ENCODE peak calls at places on chromosome 6, in six cellular contexts. D is psoas muscle, H is ascending aorta, E is SJSA1, U is tibial artery, Z is astrocyte. Y is an unnamed sample. For H3K4me1 and H3K36me3, the result is how much of the 10 kb centered on the place peaks cover.

GRCh38 chr6:72560721-72561593 is 60.9 kb upstream of the KCNQ5 start:
- DNase-seq in E (no peak), H (no peak), Z (no peak), U (no peak), D (no peak), Y (no peak)

GRCh38 chr6:110626442-110626841 is 150.0 kb upstream of the SLC22A16 start:
- DNase-seq in H (no peak), Z (no peak), E (no peak), D (no peak), U (no peak), Y (no peak)

GRCh38 chr6:127618729-127619128 is 41.8 kb downstream of the C6orf58 start:
- DNase-seq in Z (no peak), H (no peak), U (no peak), D (no peak), E (no peak), Y (no peak)

GRCh38 chr6:1498491-1499113 is 109.2 kb downstream of the FOXF2 start:
- DNase-seq in D (no peak), E (no peak), Z (no peak), H (no peak), U (no peak), Y (no peak)

GRCh38 chr6:117595099-117595923 is 7.0 kb downstream of the GOPC start:
- DNase-seq in E (no peak), Z (no peak), H (no peak), U (no peak), D (no peak), Y (no peak)

GRCh38 chr6:152642578-152643375 is 5.6 kb upstream of the SYNE1 start:
- DNase-seq in U (peak), E (peak), Z (peak), H (no peak), D (no peak), Y (peak)

GRCh38 chr6:144013486-144013909 is 5.4 kb upstream of the PLAGL1 start:
- DNase-seq in H (peak), D (peak), U (peak), E (peak), Z (peak), Y (peak)

GRCh38 chr6:70395301-70395672 is 18.0 kb upstream of the FAM135A start:
- DNase-seq in U (no peak), H (no peak), E (no peak), D (no peak), Z (no peak), Y (no peak)

GRCh38 chr6:24752917-24753486 is 21.7 kb upstream of the GMNN start:
- DNase-seq in H (no peak), Z (no peak), D (no peak), U (no peak), E (no peak), Y (no peak)

GRCh38 chr6:116447496-116448011 is 13.6 kb upstream of the CALHM6 start:
- DNase-seq in Z (peak), U (peak), D (no peak), H (peak), E (peak), Y (no peak)

GRCh38 chr6:131946992-131947955 is 3.9 kb downstream of the CCN2 start:
- DNase-seq in Z (peak), D (no peak), E (no peak), U (no peak), H (no peak), Y (no peak)

GRCh38 chr6:158142789-158143188 is 25.3 kb downstream of the SERAC1 start:
- DNase-seq in Z (peak), U (no peak), H (no peak), E (no peak), D (no peak), Y (no peak)

GRCh38 chr6:127182501-127182900 is 64.0 kb downstream of the RSPO3 start:
- DNase-seq in D (no peak), E (no peak), Z (peak), H (no peak), U (no peak), Y (no peak)

GRCh38 chr6:106451419-106451818 is 90.9 kb downstream of the CRYBG1 start:
- DNase-seq in H (no peak), E (no peak), Z (peak), D (no peak), U (no peak), Y (no peak)

GRCh38 chr6:170362121-170362520 is 55.6 kb downstream of the FAM120B start:
- DNase-seq in H (no peak), D (no peak), E (no peak), U (no peak), Z (no peak), Y (no peak)

GRCh38 chr6:45196121-45196520 is 132.0 kb upstream of the RUNX2 start:
- DNase-seq in H (no peak), U (no peak), E (no peak), Z (no peak), D (no peak), Y (no peak)

GRCh38 chr6:129671442-129672344 is 38.3 kb downstream of the ARHGAP18 start:
- DNase-seq in E (no peak), U (no peak), Z (no peak), D (no peak), H (peak), Y (peak)

GRCh38 chr6:83853968-83854501 is 875 bp downstream of the RIPPLY2 start:
- DNase-seq in D (no peak), H (no peak), E (no peak), Z (no peak), U (no peak), Y (no peak)

GRCh38 chr6:168948002-168948401 is 305.6 kb downstream of the THBS2 start:
- DNase-seq in E (no peak), H (no peak), Z (no peak), U (no peak), D (no peak), Y (no peak)

GRCh38 chr6:21104288-21104687 is 489.3 kb upstream of the SOX4 start:
- DNase-seq in U (no peak), Z (no peak), E (no peak), H (no peak), D (no peak), Y (no peak)

GRCh38 chr6:52317841-52318581 is 33.5 kb upstream of the MCM3 start:
- DNase-seq in H (no peak), U (no peak), Z (peak), E (no peak), D (no peak), Y (no peak)

GRCh38 chr6:446418-447366 is 55.1 kb downstream of the IRF4 start:
- DNase-seq in H (no peak), U (no peak), Z (no peak), E (no peak), D (no peak), Y (no peak)

GRCh38 chr6:8579372-8579771 is 144.0 kb upstream of the SLC35B3 start:
- DNase-seq in U (no peak), H (no peak), D (no peak), Z (no peak), E (no peak), Y (no peak)

GRCh38 chr6:6595946-6596345 is 7.4 kb downstream of the LY86 start:
- DNase-seq in H (no peak), Z (no peak), U (no peak), D (no peak), E (no peak), Y (no peak)

GRCh38 chr6:41462033-41462432 is 84.1 kb upstream of the FOXP4 start:
- DNase-seq in U (no peak), E (no peak), Z (no peak), D (no peak), H (no peak), Y (no peak)

GRCh38 chr6:138086573-138087196 is 20.5 kb downstream of the PERP start:
- DNase-seq in E (no peak), D (no peak), U (no peak), H (no peak), Z (peak), Y (no peak)

GRCh38 chr6:168877821-168878282 is 375.8 kb downstream of the THBS2 start:
- DNase-seq in Z (no peak), U (no peak), D (no peak), E (no peak), H (peak), Y (no peak)

GRCh38 chr6:11434565-11435326 is 102.8 kb upstream of the TMEM170B start:
- DNase-seq in U (peak), D (no peak), H (peak), E (no peak), Z (peak), Y (peak)

GRCh38 chr6:156775717-156776116 is 1.5 kb upstream of the ARID1B start:
- DNase-seq in E (no peak), Z (no peak), H (no peak), D (no peak), U (no peak), Y (no peak)

GRCh38 chr6:10395171-10395945 is 19.5 kb downstream of the TFAP2A start:
- DNase-seq in H (no peak), E (no peak), U (no peak), Z (no peak), D (no peak), Y (no peak)

GRCh38 chr6:135281227-135281626 is 100.1 kb downstream of the MYB start:
- DNase-seq in E (no peak), U (peak), D (no peak), Z (no peak), H (no peak), Y (no peak)

GRCh38 chr6:56091159-56091869 is 156.1 kb downstream of the COL21A1 start:
- DNase-seq in U (no peak), E (no peak), H (no peak), Z (peak), D (no peak), Y (no peak)

GRCh38 chr6:84774174-84775158 is 10.1 kb upstream of the TBX18 start:
- DNase-seq in H (peak), E (no peak), U (peak), D (peak), Z (no peak), Y (peak)

DNA sequence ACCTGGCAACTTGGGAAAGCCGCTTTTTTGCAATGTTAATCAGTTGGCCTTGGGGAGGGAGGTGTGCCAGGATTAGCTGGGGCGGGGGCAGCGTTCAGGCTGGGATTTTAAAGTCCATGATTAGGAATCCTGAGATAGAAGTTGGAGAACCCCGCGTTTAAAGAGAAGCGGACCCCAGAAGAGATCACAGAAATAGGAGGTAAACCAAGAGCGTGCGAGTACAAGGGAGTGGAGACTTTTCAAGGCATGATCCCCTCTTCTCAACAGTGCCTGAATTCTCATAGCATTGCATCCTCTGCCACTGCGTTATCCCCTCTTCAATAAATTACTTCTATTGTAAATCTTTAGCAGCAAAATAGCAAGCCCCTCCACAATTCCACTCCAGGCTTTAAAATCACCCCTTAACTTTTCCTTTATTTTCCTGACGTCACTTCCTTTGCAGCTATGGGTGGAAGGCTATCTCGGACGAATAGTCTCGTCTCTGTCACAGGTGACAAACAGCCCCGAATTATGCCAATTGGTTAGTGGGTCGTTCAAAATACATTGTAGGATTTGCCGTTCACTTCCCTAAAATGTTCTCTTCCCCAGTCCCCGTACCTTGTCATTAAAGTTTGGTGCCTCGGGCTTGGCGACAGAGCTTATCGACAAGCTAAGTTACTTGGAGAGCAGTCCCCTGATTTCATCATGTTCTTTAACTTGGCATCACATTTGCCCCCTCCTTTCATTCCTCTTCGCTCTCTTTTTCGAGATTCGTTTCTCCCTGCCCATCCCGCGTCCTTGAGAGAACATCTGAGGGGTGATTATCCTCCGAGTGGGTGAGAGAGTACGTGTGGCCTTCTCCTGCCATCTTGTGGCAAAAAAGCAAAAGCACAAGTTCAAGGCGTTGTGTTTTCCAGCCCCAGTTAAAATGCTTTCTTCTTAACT is 17.1 kb downstream of the OR2B2 start:
- DNase-seq in U (peak), E (peak), Z (peak), H (peak), D (peak), Y (no peak)
- H3K27ac ChIP-seq in U (peak), E (peak), Z (peak), H (peak), D (peak), Y (peak)

GRCh38 chr6:125792680-125793079 is 1.9 kb downstream of the NCOA7 start:
- DNase-seq in H (no peak), Z (peak), E (no peak), D (no peak), U (no peak), Y (no peak)
- H3K4me1 ChIP-seq in H (under half), Z (under half), E (under half), D (under half), U (half or more), Y (half or more)

GRCh38 chr6:43359381-43359780 is 10.1 kb downstream of the ZNF318 start:
- DNase-seq in D (no peak), E (no peak), Z (no peak), H (no peak), U (no peak), Y (no peak)
- H3K36me3 ChIP-seq in D (half or more), E (half or more), Z (under half), H (half or more), U (half or more), Y (half or more)

DNA sequence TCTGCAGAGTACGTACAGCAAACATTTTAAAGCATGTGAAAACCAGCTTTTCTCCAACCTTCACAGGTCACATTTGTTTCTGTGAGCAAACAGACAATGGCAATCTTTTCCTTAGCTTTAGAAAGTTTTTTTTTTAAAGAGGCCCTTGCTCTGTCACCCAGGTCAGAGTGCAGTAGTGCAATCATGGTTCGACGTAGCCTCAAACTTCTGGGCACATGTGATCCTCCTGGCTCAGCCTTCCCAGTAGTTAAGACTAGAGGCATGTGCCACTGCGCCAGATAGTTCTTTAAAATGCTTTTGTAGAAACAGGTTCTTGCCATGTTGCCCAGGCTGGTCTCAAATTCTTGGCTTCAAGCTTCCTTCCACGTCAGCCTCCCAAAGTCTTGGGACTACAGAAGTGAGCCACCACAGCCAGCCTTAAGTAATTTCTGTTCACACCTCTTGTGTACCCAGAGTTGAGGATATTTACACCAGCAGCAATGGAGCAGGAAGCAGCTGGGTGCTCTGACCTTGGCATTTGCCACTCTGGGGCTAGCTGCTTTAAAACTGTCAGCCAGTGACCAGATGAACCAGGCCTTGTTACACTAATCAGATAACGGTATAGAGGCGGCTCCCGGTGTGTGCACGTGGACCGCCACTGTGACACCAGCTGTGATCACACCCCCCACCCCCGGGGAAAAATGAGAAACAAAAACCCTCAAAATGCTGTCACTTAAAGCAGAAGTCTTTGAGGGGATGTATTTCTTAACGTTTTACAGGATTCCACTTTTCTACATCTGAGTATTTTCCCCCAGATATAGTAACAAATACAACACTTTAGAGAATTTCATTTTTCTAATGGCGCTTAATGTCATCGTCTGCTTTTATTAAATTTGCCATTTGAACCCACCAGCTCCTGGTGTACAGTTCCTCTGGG is 71.3 kb downstream of the AKAP12 start:
- DNase-seq in U (no peak), D (no peak), E (no peak), H (no peak), Z (no peak), Y (no peak)
- H3K27ac ChIP-seq in U (no peak), D (no peak), E (no peak), H (no peak), Z (no peak), Y (no peak)

DNA sequence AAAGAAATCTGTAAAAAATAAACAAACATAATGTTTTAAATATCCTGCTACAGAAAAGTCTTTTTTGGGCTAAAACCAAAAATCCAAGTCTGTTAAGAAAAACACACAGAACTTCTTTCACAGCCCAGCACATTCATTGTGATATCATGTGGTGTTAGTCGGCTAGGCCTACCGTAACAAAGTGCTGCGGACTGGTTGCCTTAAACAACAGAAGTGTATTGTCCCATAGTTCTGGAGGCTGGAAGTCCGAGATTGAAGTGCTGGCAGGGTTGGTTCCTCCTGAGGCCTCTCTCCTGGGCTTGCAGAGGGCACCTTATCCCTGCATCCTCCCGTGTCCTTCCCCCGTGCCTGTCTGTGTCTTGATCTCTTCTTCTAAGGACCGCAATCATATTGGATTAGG is 239.1 kb upstream of the TAB2 start:
- DNase-seq in Z (no peak), H (no peak), D (no peak), U (no peak), E (no peak), Y (no peak)
- H3K4me1 ChIP-seq in Z (under half), H (under half), D (under half), U (under half), E (under half), Y (under half)

GRCh38 chr6:43054206-43054943 is 724 bp upstream of the CUL7 start:
- DNase-seq in Z (no peak), U (no peak), E (no peak), D (no peak), H (no peak), Y (no peak)

GRCh38 chr6:43055966-43056365 is 2.3 kb upstream of the CUL7 start:
- DNase-seq in U (no peak), H (no peak), Z (no peak), E (no peak), D (no peak), Y (no peak)

GRCh38 chr6:43052842-43053544 is 658 bp downstream of the CUL7 start:
- DNase-seq in U (peak), D (no peak), Z (peak), H (no peak), E (no peak), Y (peak)

GRCh38 chr6:43052225-43052841 is 1.3 kb downstream of the CUL7 start:
- DNase-seq in U (no peak), H (no peak), E (no peak), Z (no peak), D (no peak), Y (no peak)

GRCh38 chr6:43053545-43054205 is at the start of gene CUL7:
- DNase-seq in Z (peak), E (peak), U (peak), D (peak), H (peak), Y (peak)
- H3K36me3 ChIP-seq in Z (under half), E (half or more), U (under half), D (half or more), H (under half), Y (half or more)

GRCh38 chr6:18053071-18053475 is 65.6 kb upstream of the KIF13A start:
- DNase-seq in E (no peak), Z (no peak), U (peak), D (no peak), H (no peak), Y (peak)
- H3K27ac ChIP-seq in E (no peak), Z (no peak), U (peak), D (no peak), H (peak), Y (peak)

DNA sequence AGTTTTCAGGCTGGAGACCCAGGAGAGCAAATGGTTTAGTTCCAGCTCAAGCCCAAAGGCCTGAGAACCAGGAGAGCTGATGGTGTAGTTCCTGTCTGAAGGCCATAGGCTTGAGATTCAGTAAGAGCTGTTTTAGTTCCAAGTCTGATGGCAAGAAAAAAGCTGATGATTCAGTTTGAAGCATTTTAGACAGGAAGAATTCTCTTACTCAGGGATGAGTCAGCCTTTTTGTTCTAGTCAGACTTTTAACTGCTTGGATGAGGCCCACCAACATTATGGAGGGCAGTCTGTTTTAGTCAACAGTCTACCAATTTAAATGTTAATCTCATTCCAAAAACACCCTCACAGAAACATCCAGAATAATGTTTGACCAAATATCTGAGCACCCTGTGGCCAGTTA is 2.5 kb downstream of the ZSCAN26 start:
- DNase-seq in D (no peak), H (no peak), Z (peak), E (no peak), U (no peak), Y (no peak)
- H3K4me1 ChIP-seq in D (under half), H (under half), Z (under half), E (under half), U (under half), Y (under half)

DNA sequence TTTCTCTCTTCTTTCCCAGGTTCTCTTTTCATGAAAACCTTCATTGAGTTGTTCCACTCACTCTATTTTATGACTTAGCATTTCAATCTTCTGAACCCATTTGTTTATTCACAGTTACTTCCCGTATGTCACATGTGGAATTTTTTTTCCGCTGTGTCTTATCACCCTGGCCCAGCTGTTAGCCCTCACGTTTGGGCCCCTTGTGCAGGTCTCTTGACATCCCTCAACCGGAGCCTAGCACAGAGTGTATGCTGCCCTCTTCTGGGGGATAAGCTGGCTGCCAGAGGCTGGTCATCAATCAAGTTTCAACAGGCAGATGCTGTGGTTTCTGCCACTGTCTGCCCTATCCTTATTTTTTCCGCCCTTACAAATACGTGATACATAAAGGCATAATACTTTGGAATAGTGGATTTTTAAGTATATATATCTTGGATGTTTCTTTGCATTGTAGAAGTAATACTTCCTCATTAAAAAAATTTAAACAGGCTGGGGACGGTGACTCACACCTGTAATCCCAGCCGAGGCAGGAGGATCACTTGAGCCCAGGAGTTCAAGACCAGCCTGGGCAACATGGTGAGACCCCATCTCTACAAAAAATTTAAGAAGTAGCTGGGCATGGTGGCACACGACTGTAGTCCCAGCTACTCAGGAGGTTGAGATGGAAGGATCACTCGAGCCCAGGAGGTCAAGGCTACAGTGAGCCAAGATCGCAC is 38.8 kb upstream of the RNF8 start:
- DNase-seq in Z (peak), D (peak), E (no peak), H (no peak), U (no peak), Y (no peak)
- H3K36me3 ChIP-seq in Z (under half), D (half or more), E (half or more), H (half or more), U (half or more), Y (half or more)